ENCODE peak calls at places on chromosomes 2 and 18, in seven cellular contexts. O, M, L, V, Q, I and K are unnamed samples.

GRCh38 chr2:238864207-238865014 is 16.5 kb downstream of the TWIST2 start:
- DNase-seq in O (peak), M (peak), L (no peak), V (peak), Q (peak), I (peak), K (peak)

GRCh38 chr2:140353541-140353940 is 1573.4 kb upstream of the NXPH2 start:
- DNase-seq in O (peak), M (no peak), L (no peak), V (no peak), Q (no peak), I (no peak), K (no peak)

GRCh38 chr2:121408641-121409040 is 122.0 kb upstream of the RNU4ATAC start:
- DNase-seq in O (peak), M (no peak), L (no peak), V (no peak), Q (no peak), I (peak), K (no peak)

GRCh38 chr2:4914551-4914950 is 777.6 kb upstream of the SOX11 start:
- DNase-seq in O (no peak), M (no peak), L (no peak), V (no peak), Q (no peak), I (no peak), K (no peak)

GRCh38 chr2:198375073-198375430 is 570.7 kb downstream of the PLCL1 start:
- DNase-seq in O (no peak), M (no peak), L (no peak), V (no peak), Q (no peak), I (no peak), K (no peak)

GRCh38 chr2:19810637-19811036 is 91.1 kb downstream of the TTC32 start:
- DNase-seq in O (peak), M (no peak), L (no peak), V (no peak), Q (no peak), I (peak), K (no peak)

GRCh38 chr2:9103663-9104277 is 100.3 kb upstream of the MBOAT2 start:
- DNase-seq in O (no peak), M (no peak), L (no peak), V (no peak), Q (no peak), I (no peak), K (no peak)

GRCh38 chr2:113178891-113179290 is 5.1 kb downstream of the PSD4 start:
- DNase-seq in O (no peak), M (no peak), L (no peak), V (no peak), Q (no peak), I (no peak), K (no peak)

GRCh38 chr2:127810156-127810636 is 775 bp downstream of the WDR33 start:
- DNase-seq in O (peak), M (peak), L (no peak), V (no peak), Q (no peak), I (peak), K (no peak)

GRCh38 chr2:142865924-142866323 is 11.5 kb upstream of the KYNU start:
- DNase-seq in O (peak), M (no peak), L (no peak), V (no peak), Q (no peak), I (peak), K (no peak)

GRCh38 chr2:200713704-200714064 is 98.0 kb upstream of the BZW1 start:
- DNase-seq in O (no peak), M (no peak), L (no peak), V (no peak), Q (no peak), I (no peak), K (no peak)

GRCh38 chr18:68459968-68460367 is 254.9 kb downstream of the TMX3 start:
- DNase-seq in O (no peak), M (no peak), L (no peak), V (no peak), Q (no peak), I (no peak), K (no peak)

GRCh38 chr18:48711651-48712486 is 173.0 kb downstream of the CTIF start:
- DNase-seq in O (peak), M (peak), L (no peak), V (no peak), Q (peak), I (peak), K (peak)

GRCh38 chr2:195613922-195614321 is 43.1 kb upstream of the SLC39A10 start:
- DNase-seq in O (peak), M (no peak), L (no peak), V (no peak), Q (no peak), I (peak), K (no peak)

GRCh38 chr2:140695163-140695562 is 1435.7 kb downstream of the LRP1B start:
- DNase-seq in O (peak), M (no peak), L (no peak), V (no peak), Q (no peak), I (peak), K (no peak)

GRCh38 chr18:40877096-40877495 is 1077.9 kb upstream of the PIK3C3 start:
- DNase-seq in O (peak), M (no peak), L (no peak), V (no peak), Q (no peak), I (peak), K (no peak)

GRCh38 chr2:183283176-183283575 is 158.9 kb downstream of the NUP35 start:
- DNase-seq in O (peak), M (no peak), L (no peak), V (no peak), Q (no peak), I (no peak), K (no peak)

GRCh38 chr2:2715036-2715818 is 384.2 kb upstream of the MYT1L start:
- DNase-seq in O (no peak), M (no peak), L (no peak), V (peak), Q (no peak), I (no peak), K (no peak)

GRCh38 chr2:3169106-3169870 is 208.3 kb downstream of the EIPR1 start:
- DNase-seq in O (peak), M (no peak), L (no peak), V (peak), Q (no peak), I (peak), K (no peak)

GRCh38 chr2:199383006-199383405 is 74.7 kb downstream of the SATB2 start:
- DNase-seq in O (no peak), M (no peak), L (no peak), V (no peak), Q (no peak), I (no peak), K (no peak)

GRCh38 chr18:38751897-38752296 is 1186.3 kb upstream of the CELF4 start:
- DNase-seq in O (no peak), M (peak), L (no peak), V (no peak), Q (no peak), I (no peak), K (no peak)

GRCh38 chr2:143787674-143788073 is 658.5 kb downstream of the ARHGAP15 start:
- DNase-seq in O (no peak), M (no peak), L (no peak), V (no peak), Q (no peak), I (peak), K (no peak)

GRCh38 chr2:127614246-127614645 is 31.7 kb upstream of the GPR17 start:
- DNase-seq in O (no peak), M (no peak), L (no peak), V (no peak), Q (no peak), I (no peak), K (no peak)

GRCh38 chr2:29920631-29921559 is 491 bp downstream of the ALK start:
- DNase-seq in O (peak), M (peak), L (no peak), V (peak), Q (peak), I (peak), K (no peak)

GRCh38 chr2:143686585-143687164 is 557.5 kb downstream of the ARHGAP15 start:
- DNase-seq in O (peak), M (no peak), L (no peak), V (no peak), Q (peak), I (peak), K (peak)

GRCh38 chr18:58581265-58581664 is 47.6 kb downstream of the ALPK2 start:
- DNase-seq in O (peak), M (no peak), L (no peak), V (no peak), Q (no peak), I (peak), K (no peak)

GRCh38 chr2:191013617-191013875 is 425 bp downstream of the STAT1 start:
- DNase-seq in O (no peak), M (no peak), L (no peak), V (no peak), Q (no peak), I (no peak), K (peak)

GRCh38 chr2:28269019-28269784 is 123.5 kb upstream of the FOSL2 start:
- DNase-seq in O (peak), M (no peak), L (no peak), V (no peak), Q (no peak), I (peak), K (peak)

GRCh38 chr2:28904295-28904694 is 9.8 kb downstream of the WDR43 start:
- DNase-seq in O (peak), M (no peak), L (no peak), V (no peak), Q (no peak), I (peak), K (no peak)

GRCh38 chr2:50786345-50786744 is 245.6 kb downstream of the NRXN1 start:
- DNase-seq in O (no peak), M (no peak), L (no peak), V (no peak), Q (no peak), I (no peak), K (no peak)

GRCh38 chr2:28325567-28326468 is 66.8 kb upstream of the FOSL2 start:
- DNase-seq in O (no peak), M (no peak), L (no peak), V (no peak), Q (no peak), I (no peak), K (no peak)

GRCh38 chr2:122390406-122390805 is 635.0 kb downstream of the TSN start:
- DNase-seq in O (no peak), M (no peak), L (no peak), V (no peak), Q (no peak), I (no peak), K (no peak)

GRCh38 chr18:6627621-6628020 is 101.9 kb upstream of the ARHGAP28 start:
- DNase-seq in O (peak), M (no peak), L (no peak), V (no peak), Q (no peak), I (peak), K (no peak)

GRCh38 chr18:79797518-79798345 is at the start of gene KCNG2:
- DNase-seq in O (no peak), M (peak), L (no peak), V (no peak), Q (peak), I (no peak), K (no peak)
- TF ChIP-seq CTCF in O (no peak), M (no peak), L (no peak), V (no peak), Q (no peak), I (peak), K (peak)

GRCh38 chr2:101152195-101153076 is 1.3 kb upstream of the TBC1D8 start:
- DNase-seq in O (peak), M (peak), L (no peak), V (no peak), Q (peak), I (peak), K (no peak)
- TF ChIP-seq CTCF in O (peak), M (peak), L (no peak), V (peak), Q (peak), I (peak), K (peak)

GRCh38 chr2:6828299-6828584 is 37.5 kb downstream of the CMPK2 start:
- DNase-seq in O (peak), M (no peak), L (no peak), V (no peak), Q (no peak), I (peak), K (no peak)
- TF ChIP-seq CTCF in O (peak), M (peak), L (peak), V (peak), Q (peak), I (peak), K (peak)

DNA sequence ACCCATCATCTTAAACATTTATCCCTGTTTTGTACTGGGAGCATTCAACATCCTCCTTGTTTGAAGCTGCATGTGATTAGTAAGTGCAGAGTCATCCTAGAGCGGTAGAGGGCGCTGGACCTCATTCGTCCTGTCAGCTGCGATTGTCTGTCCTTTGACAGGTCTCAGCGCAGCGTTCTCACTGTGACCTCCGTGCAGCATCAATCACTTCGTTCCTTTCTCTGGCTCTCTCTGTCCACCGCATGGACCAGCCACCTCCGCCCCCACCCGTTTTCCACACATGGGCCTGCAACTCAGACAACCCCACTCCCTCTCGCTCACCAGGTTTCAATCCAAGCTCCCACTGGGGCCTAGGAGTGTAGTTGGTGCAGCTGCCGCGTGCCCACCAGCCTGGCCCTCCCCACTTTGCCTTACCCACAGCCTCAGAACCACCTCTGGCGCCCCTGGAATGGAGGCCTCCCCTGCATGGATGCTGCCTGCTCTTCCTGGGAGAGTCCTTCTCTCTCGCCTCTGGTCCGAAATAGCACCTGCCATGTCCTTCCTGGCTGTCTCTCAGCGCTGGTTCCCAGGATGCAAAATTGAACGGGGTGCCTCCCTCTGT is 90.5 kb downstream of the NDUFA10 start:
- DNase-seq in O (peak), M (peak), L (peak), V (peak), Q (peak), I (peak), K (no peak)
- TF ChIP-seq CTCF in O (peak), M (peak), L (peak), V (peak), Q (peak), I (peak), K (peak)

GRCh38 chr18:12946549-12947354 is 1.1 kb upstream of the SEH1L start:
- DNase-seq in O (peak), M (peak), L (peak), V (no peak), Q (peak), I (peak), K (no peak)
- TF ChIP-seq CTCF in O (no peak), M (no peak), L (no peak), V (no peak), Q (no peak), I (peak), K (peak)

DNA sequence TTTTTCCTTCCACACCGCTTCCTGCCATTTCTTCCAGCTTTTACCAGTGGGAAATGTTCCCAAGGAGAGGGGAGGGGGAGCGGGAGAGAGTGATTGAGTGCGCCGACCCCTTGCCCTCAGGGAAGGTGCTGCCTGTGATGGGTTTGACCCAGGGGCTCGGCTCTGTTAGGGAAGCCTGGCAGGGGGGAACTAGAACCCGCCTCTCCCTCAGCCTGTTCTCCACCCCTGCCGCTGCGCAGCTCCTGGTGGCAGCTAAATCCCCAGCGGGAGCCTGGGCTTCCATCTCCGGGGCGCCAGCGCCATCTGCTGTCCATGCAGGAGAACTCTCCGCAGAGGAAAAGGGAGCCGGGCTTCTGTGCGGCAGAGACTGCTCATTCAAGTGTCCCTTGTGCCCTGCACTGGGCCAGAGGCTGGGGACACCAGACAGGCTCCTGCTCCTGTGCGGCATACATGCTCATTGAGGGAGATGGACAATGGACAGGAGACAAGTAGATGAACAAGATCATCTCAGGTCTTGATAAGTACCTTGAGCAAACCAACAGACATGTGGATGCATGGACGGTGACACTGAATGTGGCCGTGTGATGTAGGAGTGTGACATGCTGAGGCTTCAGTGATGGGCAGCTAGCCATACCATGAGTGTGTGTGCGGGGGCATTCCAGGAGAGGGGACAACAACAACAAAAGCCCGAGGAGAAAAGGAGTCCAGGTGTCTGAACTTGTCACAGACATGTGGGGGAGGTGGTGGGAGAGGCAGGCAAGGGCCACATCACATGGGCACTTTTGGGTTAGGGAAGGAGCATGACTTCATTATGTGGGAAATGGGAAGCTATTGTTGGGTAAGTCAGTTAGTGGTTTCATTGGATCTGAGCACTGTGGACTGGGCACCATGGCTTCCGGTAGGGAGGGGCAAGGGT is 13.3 kb downstream of the CHPF start:
- DNase-seq in O (peak), M (peak), L (peak), V (peak), Q (peak), I (peak), K (no peak)
- TF ChIP-seq CTCF in O (peak), M (peak), L (peak), V (peak), Q (peak), I (peak), K (peak)

GRCh38 chr2:111030271-111030891 is 90.3 kb upstream of the BCL2L11 start:
- DNase-seq in O (no peak), M (no peak), L (no peak), V (no peak), Q (no peak), I (no peak), K (no peak)

GRCh38 chr2:111031546-111032484 is 88.9 kb upstream of the BCL2L11 start:
- DNase-seq in O (no peak), M (no peak), L (no peak), V (no peak), Q (no peak), I (no peak), K (no peak)

GRCh38 chr2:111025288-111025687 is 95.4 kb upstream of the BCL2L11 start:
- DNase-seq in O (no peak), M (no peak), L (no peak), V (no peak), Q (no peak), I (no peak), K (no peak)

GRCh38 chr2:111029135-111029927 is 91.4 kb upstream of the BCL2L11 start:
- DNase-seq in O (no peak), M (no peak), L (no peak), V (no peak), Q (no peak), I (no peak), K (no peak)

GRCh38 chr2:111028720-111029119 is 92.0 kb upstream of the BCL2L11 start:
- DNase-seq in O (no peak), M (no peak), L (no peak), V (no peak), Q (no peak), I (no peak), K (no peak)
- TF ChIP-seq CTCF in O (no peak), M (no peak), L (no peak), V (no peak), Q (no peak), I (no peak), K (peak)

GRCh38 chr2:233866479-233866878 is 1.7 kb downstream of the MSL3B start:
- DNase-seq in O (no peak), M (no peak), L (no peak), V (no peak), Q (no peak), I (no peak), K (no peak)

GRCh38 chr2:233871432-233871831 is 3.2 kb upstream of the MSL3B start:
- DNase-seq in O (no peak), M (no peak), L (no peak), V (no peak), Q (no peak), I (no peak), K (no peak)

GRCh38 chr2:233862261-233862768 is 5.9 kb downstream of the MSL3B start:
- DNase-seq in O (no peak), M (no peak), L (no peak), V (no peak), Q (no peak), I (no peak), K (no peak)

GRCh38 chr2:233867993-233868532 is at the start of gene MSL3B:
- DNase-seq in O (peak), M (peak), L (no peak), V (peak), Q (peak), I (peak), K (peak)

GRCh38 chr2:233865838-233866237 is 2.3 kb downstream of the MSL3B start:
- DNase-seq in O (no peak), M (no peak), L (no peak), V (no peak), Q (no peak), I (no peak), K (no peak)
- TF ChIP-seq CTCF in O (peak), M (peak), L (peak), V (no peak), Q (peak), I (no peak), K (no peak)

GRCh38 chr2:12544221-12544558 is 172.5 kb upstream of the TRIB2 start:
- DNase-seq in O (no peak), M (no peak), L (no peak), V (no peak), Q (no peak), I (no peak), K (no peak)

GRCh38 chr2:12543452-12544220 is 173.1 kb upstream of the TRIB2 start:
- DNase-seq in O (peak), M (no peak), L (no peak), V (no peak), Q (no peak), I (no peak), K (no peak)

GRCh38 chr2:12549641-12550040 is 167.1 kb upstream of the TRIB2 start:
- DNase-seq in O (peak), M (no peak), L (no peak), V (no peak), Q (no peak), I (peak), K (no peak)

GRCh38 chr2:12548906-12549305 is 167.8 kb upstream of the TRIB2 start:
- DNase-seq in O (peak), M (no peak), L (no peak), V (no peak), Q (no peak), I (no peak), K (no peak)

GRCh38 chr2:12547771-12548170 is 169.0 kb upstream of the TRIB2 start:
- DNase-seq in O (no peak), M (no peak), L (no peak), V (no peak), Q (no peak), I (no peak), K (no peak)
- TF ChIP-seq CTCF in O (no peak), M (no peak), L (no peak), V (no peak), Q (peak), I (no peak), K (no peak)